ENCODE peak calls at places on chromosome 17, in eight cellular contexts. T is stomach, Q is astrocyte, B is esophagus squamous epithelium, C is mesothelial cell of epicardium, N is NB4, K is cardiac muscle cell, Y is epithelial cell of proximal tubule. R is an unnamed sample.

GRCh38 chr17:65092262-65092661 is 35.7 kb upstream of the GNA13 start:
- DNase-seq in T (no peak), Q (no peak), B (no peak), C (no peak), N (no peak), K (peak; percentile 28), Y (no peak), R (no peak)

GRCh38 chr17:14748036-14748715 is 447.3 kb downstream of the HS3ST3B1 start:
- DNase-seq in T (no peak), Q (no peak), B (no peak), C (no peak), N (peak; percentile 79), K (no peak), Y (no peak), R (no peak)

GRCh38 chr17:40361925-40362695 is 2.4 kb downstream of the GJD3 start:
- DNase-seq in T (no peak), Q (no peak), B (no peak), C (no peak), N (no peak), K (no peak), Y (no peak), R (no peak)

GRCh38 chr17:42337442-42337841 is 49.1 kb downstream of the STAT5A start:
- DNase-seq in T (no peak), Q (peak; percentile 57), B (no peak), C (no peak), N (peak; percentile 40), K (no peak), Y (no peak), R (no peak)

GRCh38 chr17:419073-419735 is 66.6 kb upstream of the RPH3AL start:
- DNase-seq in T (no peak), Q (no peak), B (no peak), C (no peak), N (no peak), K (no peak), Y (no peak), R (no peak)

GRCh38 chr17:66677201-66677981 is 157.5 kb upstream of the CACNG5 start:
- DNase-seq in T (no peak), Q (peak; percentile 90), B (no peak), C (no peak), N (no peak), K (peak; percentile 82), Y (no peak), R (no peak)

GRCh38 chr17:61723183-61723582 is 132.2 kb upstream of the NACA2 start:
- DNase-seq in T (no peak), Q (no peak), B (no peak), C (no peak), N (no peak), K (no peak), Y (no peak), R (no peak)

GRCh38 chr17:45172541-45173286 is 11.0 kb downstream of the HEXIM2 start:
- DNase-seq in T (peak; percentile 69), Q (peak; percentile 66), B (no peak), C (no peak), N (peak; percentile 91), K (peak; percentile 66), Y (peak; percentile 70), R (no peak)

GRCh38 chr17:30005709-30006320 is 64.4 kb downstream of the EFCAB5 start:
- DNase-seq in T (no peak), Q (peak; percentile 60), B (no peak), C (no peak), N (no peak), K (peak; percentile 73), Y (no peak), R (no peak)

GRCh38 chr17:302300-302698 is 50.3 kb downstream of the RPH3AL start:
- DNase-seq in T (peak; percentile 65), Q (no peak), B (no peak), C (no peak), N (no peak), K (no peak), Y (no peak), R (no peak)

GRCh38 chr17:43559161-43559816 is 13.1 kb upstream of the ETV4 start:
- DNase-seq in T (no peak), Q (no peak), B (no peak), C (no peak), N (no peak), K (no peak), Y (no peak), R (no peak)

GRCh38 chr17:17812211-17813054 is 24.4 kb downstream of the SREBF1 start:
- DNase-seq in T (peak; percentile 79), Q (no peak), B (no peak), C (no peak), N (peak; percentile 71), K (peak; percentile 75), Y (no peak), R (peak; percentile 89)

GRCh38 chr17:233473-233941 is 52.1 kb upstream of the DOC2B start:
- DNase-seq in T (peak; percentile 32), Q (no peak), B (no peak), C (no peak), N (peak; percentile 14), K (no peak), Y (no peak), R (no peak)

GRCh38 chr17:77190561-77190960 is 49.8 kb downstream of the SEC14L1 start:
- DNase-seq in T (no peak), Q (no peak), B (no peak), C (no peak), N (peak; percentile 17), K (no peak), Y (no peak), R (no peak)

GRCh38 chr17:71765437-71765836 is 355.4 kb upstream of the SOX9 start:
- DNase-seq in T (no peak), Q (peak; percentile 24), B (no peak), C (no peak), N (no peak), K (no peak), Y (no peak), R (no peak)

GRCh38 chr17:45857977-45858708 is 13.5 kb downstream of the SPPL2C start:
- DNase-seq in T (no peak), Q (peak; percentile 8), B (no peak), C (peak; percentile 54), N (peak; percentile 36), K (peak; percentile 59), Y (no peak), R (peak; percentile 49)

GRCh38 chr17:17535957-17536356 is 39.8 kb upstream of the RASD1 start:
- DNase-seq in T (peak; percentile 91), Q (peak; percentile 42), B (no peak), C (no peak), N (no peak), K (no peak), Y (no peak), R (no peak)

GRCh38 chr17:47776330-47777197 is 43.5 kb downstream of the TBX21 start:
- DNase-seq in T (no peak), Q (peak; percentile 6), B (no peak), C (no peak), N (peak; percentile 67), K (peak; percentile 63), Y (no peak), R (no peak)

GRCh38 chr17:850828-851759 is 68.9 kb downstream of the MRM3 start:
- DNase-seq in T (no peak), Q (no peak), B (no peak), C (no peak), N (no peak), K (peak; percentile 51), Y (no peak), R (no peak)

GRCh38 chr17:49022391-49022941 is 25.3 kb downstream of the IGF2BP1 start:
- DNase-seq in T (no peak), Q (peak; percentile 54), B (no peak), C (no peak), N (no peak), K (peak; percentile 89), Y (peak; percentile 31), R (peak; percentile 51)

GRCh38 chr17:75898065-75898464 is 1.3 kb upstream of the TRIM65 start:
- DNase-seq in T (no peak), Q (no peak), B (no peak), C (no peak), N (no peak), K (no peak), Y (no peak), R (no peak)
- TF ChIP-seq CTCF in T (no peak), Q (no peak), B (no peak), C (no peak), N (no peak), K (no peak), Y (no peak), R (no peak)

GRCh38 chr17:19812407-19812806 is 55.3 kb downstream of the ULK2 start:
- DNase-seq in T (no peak), Q (no peak), B (no peak), C (no peak), N (peak; percentile 34), K (peak; percentile 7), Y (no peak), R (no peak)
- TF ChIP-seq CTCF in T (no peak), Q (no peak), B (no peak), C (no peak), N (peak; percentile 47), K (peak; percentile 16), Y (peak; percentile 44), R (peak; percentile 14)

DNA sequence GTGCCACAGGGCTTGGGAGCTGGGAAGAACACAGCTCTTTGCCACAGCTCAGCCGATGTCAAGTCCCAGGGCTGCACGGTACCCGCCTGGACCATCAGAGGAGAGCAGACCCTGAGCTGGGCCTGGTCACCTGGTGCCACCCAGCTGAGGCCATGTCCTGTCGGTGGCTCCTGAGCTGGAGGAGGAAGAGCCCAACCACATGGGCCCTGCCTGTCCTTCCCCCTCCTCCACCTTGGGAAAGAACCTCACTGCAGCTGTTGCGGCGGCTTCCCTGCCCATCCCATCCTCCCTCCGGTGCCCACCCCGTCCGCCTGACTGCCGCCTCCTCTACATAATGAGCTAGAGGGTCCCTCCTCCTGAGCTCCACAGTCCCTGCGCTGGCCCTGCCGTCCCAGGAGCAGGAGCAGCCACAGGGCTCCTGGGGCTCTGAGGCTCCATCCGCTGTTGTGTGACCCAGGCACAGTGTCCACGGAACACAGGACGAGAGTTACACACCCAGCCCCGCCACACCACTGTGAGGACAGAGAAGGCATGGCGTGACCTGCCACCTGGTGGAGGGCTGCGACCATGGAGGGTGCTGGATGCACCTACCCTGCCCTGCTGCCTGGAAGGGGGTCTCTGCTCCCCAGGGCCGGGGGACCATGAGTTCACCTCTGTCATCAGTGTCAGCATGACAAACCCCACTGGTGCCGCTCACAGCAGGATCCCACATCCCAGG is 21.4 kb upstream of the CHMP6 start:
- DNase-seq in T (peak; percentile 39), Q (no peak), B (no peak), C (no peak), N (peak; percentile 50), K (peak; percentile 32), Y (no peak), R (no peak)
- TF ChIP-seq CTCF in T (peak; percentile 74), Q (no peak), B (no peak), C (no peak), N (peak; percentile 21), K (peak; percentile 48), Y (peak; percentile 53), R (peak; percentile 51)

DNA sequence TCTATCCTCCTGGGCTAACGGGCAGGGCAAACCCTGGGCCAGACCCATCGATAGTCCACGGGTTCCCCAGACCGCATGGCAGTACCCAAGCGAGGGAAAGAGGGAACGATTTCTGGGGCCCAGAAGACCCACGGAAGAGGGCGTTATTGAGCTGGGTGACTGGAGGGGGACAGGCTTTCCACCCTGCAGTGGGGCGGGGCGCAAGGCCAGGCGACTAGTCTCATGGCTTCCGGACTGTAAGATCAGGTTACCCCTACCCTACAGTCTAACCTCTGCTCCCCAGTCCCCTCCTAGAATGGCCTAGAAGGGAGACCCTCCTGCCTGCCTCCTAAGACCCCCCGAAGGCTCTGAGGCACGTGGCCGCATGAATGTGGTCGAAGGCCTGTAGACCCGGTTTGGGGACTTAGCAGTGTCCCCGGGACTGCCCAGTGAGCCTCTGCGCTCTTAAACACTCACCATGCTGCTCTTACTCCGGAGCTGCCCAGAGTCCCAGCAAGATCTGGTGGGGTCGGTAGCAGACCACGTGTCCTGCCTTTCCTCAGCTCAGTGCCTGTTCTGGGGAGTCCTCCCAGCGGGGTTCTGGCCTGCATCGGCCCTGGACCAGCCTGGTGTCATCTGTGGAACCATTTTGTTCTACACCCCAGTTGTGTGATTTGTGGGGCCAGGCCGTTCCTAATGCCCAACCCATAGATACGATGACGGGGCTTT is 13.1 kb upstream of the AURKB start:
- DNase-seq in T (peak; percentile 67), Q (peak; percentile 29), B (no peak), C (no peak), N (peak; percentile 88), K (peak; percentile 53), Y (no peak), R (peak; percentile 36)
- TF ChIP-seq CTCF in T (no peak), Q (peak; percentile 6), B (no peak), C (no peak), N (peak; percentile 19), K (peak; percentile 24), Y (peak; percentile 16), R (peak; percentile 20)

R was measured in progenitor cell of endocrine pancreas.